ENCODE peak calls at places on chromosomes 7 and 10, in seven cellular contexts. S is OCI-M1; T is kidney tubule cell; I is stimulated activated naive B cell treated with anti-CD40 and anti-IgM and Interleukin-4, amounts not matched to agents 10 μg/mL and 1 μg/mL and 100 μg/mL, for 72 hours; G is GM03348; N is fibroblast of lung; F is foreskin fibroblast. M is an unnamed sample.

GRCh38 chr10:31011017-31011659 is 20.5 kb downstream of the ZNF438 start:
- DNase-seq in I (no peak), S (no peak), N (no peak), F (no peak), T (no peak), G (no peak), M (no peak)

GRCh38 chr7:151552352-151553028 is 32.8 kb upstream of the RHEB start:
- DNase-seq in S (no peak), T (peak), I (no peak), G (no peak), F (no peak), N (no peak), M (no peak)

GRCh38 chr10:60426425-60426824 is 36.8 kb upstream of the ANK3 start:
- DNase-seq in F (peak), N (peak), T (peak), I (no peak), G (peak), S (peak), M (peak)

GRCh38 chr10:1094112-1095057 is 38.2 kb downstream of the WDR37 start:
- DNase-seq in F (no peak), I (no peak), G (no peak), S (no peak), T (peak), N (no peak), M (no peak)

GRCh38 chr7:26022578-26022977 is 129.4 kb upstream of the NFE2L3 start:
- DNase-seq in I (no peak), T (no peak), G (no peak), S (no peak), F (no peak), N (no peak), M (no peak)

GRCh38 chr10:116673866-116674265 is 53.1 kb downstream of the PNLIPRP2 start:
- DNase-seq in T (no peak), I (no peak), S (no peak), G (no peak), F (no peak), N (no peak), M (no peak)

GRCh38 chr7:450741-451140 is 68.9 kb downstream of the PDGFA start:
- DNase-seq in G (no peak), S (no peak), N (no peak), T (no peak), I (no peak), F (no peak), M (no peak)

GRCh38 chr7:79977481-79977880 is 157.2 kb upstream of the GNAI1 start:
- DNase-seq in S (no peak), I (no peak), F (no peak), G (no peak), N (no peak), T (no peak), M (no peak)

GRCh38 chr10:104589431-104589830 is 51.7 kb upstream of the SORCS3 start:
- DNase-seq in I (no peak), N (no peak), G (peak), T (peak), F (peak), S (no peak), M (no peak)

GRCh38 chr7:14734839-14735321 is 167.7 kb downstream of the DGKB start:
- DNase-seq in F (no peak), N (no peak), T (no peak), S (peak), I (no peak), G (no peak), M (no peak)

GRCh38 chr7:29196191-29196590 is 1.6 kb downstream of the CHN2 start:
- DNase-seq in S (peak), N (no peak), I (no peak), T (no peak), G (no peak), F (no peak), M (no peak)

GRCh38 chr7:2460641-2461040 is 15.6 kb downstream of the GRIFIN start:
- DNase-seq in F (no peak), I (no peak), N (no peak), S (no peak), T (no peak), G (no peak), M (no peak)

GRCh38 chr7:157686285-157686894 is 349.6 kb downstream of the DNAJB6 start:
- DNase-seq in G (no peak), F (no peak), I (no peak), S (no peak), T (peak), N (no peak), M (no peak)

GRCh38 chr10:82191653-82192052 is 316.7 kb downstream of the NRG3 start:
- DNase-seq in G (no peak), F (no peak), N (no peak), T (no peak), S (no peak), I (no peak), M (no peak)

GRCh38 chr7:138885383-138886147 is 87.6 kb upstream of the ATP6V0A4 start:
- DNase-seq in I (no peak), T (no peak), F (no peak), S (no peak), G (no peak), N (no peak), M (no peak)

GRCh38 chr10:130382031-130382430 is 245.8 kb downstream of the GLRX3 start:
- DNase-seq in S (no peak), G (no peak), I (no peak), N (no peak), T (no peak), F (no peak), M (no peak)

GRCh38 chr10:84233940-84234339 is 7.4 kb downstream of the LRIT1 start:
- DNase-seq in F (no peak), T (no peak), S (no peak), N (no peak), G (no peak), I (no peak), M (no peak)

GRCh38 chr10:59700709-59701108 is 8.9 kb downstream of the SLC16A9 start:
- DNase-seq in T (no peak), N (no peak), G (no peak), I (no peak), F (no peak), S (no peak), M (no peak)

GRCh38 chr10:3935933-3936359 is 150.9 kb upstream of the KLF6 start:
- DNase-seq in I (no peak), N (peak), S (no peak), G (peak), T (no peak), F (no peak), M (no peak)

GRCh38 chr7:117023325-117023854 is 70.1 kb downstream of the ST7 start:
- DNase-seq in F (no peak), I (no peak), N (no peak), G (no peak), S (no peak), T (no peak), M (no peak)

GRCh38 chr10:82737556-82737955 is 862.6 kb downstream of the NRG3 start:
- DNase-seq in F (no peak), N (no peak), T (no peak), I (no peak), G (no peak), S (no peak), M (no peak)

GRCh38 chr7:127437241-127437640 is 44.7 kb upstream of the ZNF800 start:
- DNase-seq in T (peak), N (no peak), F (no peak), G (no peak), I (no peak), S (no peak), M (no peak)

GRCh38 chr10:12308976-12309375 is 40.4 kb upstream of the CAMK1D start:
- DNase-seq in F (no peak), S (no peak), N (no peak), T (no peak), G (no peak), I (no peak), M (no peak)

GRCh38 chr7:51316262-51316665 is 345 bp downstream of the COBL start:
- DNase-seq in N (no peak), G (peak), F (no peak), I (no peak), S (no peak), T (peak), M (no peak)

GRCh38 chr10:114245128-114245791 is 6.2 kb downstream of the VWA2 start:
- DNase-seq in S (no peak), I (no peak), N (no peak), T (peak), F (no peak), G (no peak), M (no peak)

GRCh38 chr10:62424026-62424425 is 49.9 kb downstream of the ZNF365 start:
- DNase-seq in T (no peak), I (no peak), G (no peak), N (peak), S (peak), F (no peak), M (no peak)

GRCh38 chr7:80902035-80902434 is 16.8 kb downstream of the SEMA3C start:
- DNase-seq in I (no peak), G (no peak), F (no peak), S (no peak), N (no peak), T (no peak), M (no peak)

GRCh38 chr7:17940302-17941170 is at the start of gene SNX13:
- DNase-seq in S (peak), T (peak), F (peak), I (peak), G (peak), N (peak), M (peak)

GRCh38 chr7:136857573-136857972 is 10.9 kb upstream of the CHRM2 start:
- DNase-seq in F (no peak), T (peak), N (peak), S (peak), G (peak), I (no peak), M (no peak)

GRCh38 chr7:14275346-14275745 is 285.9 kb upstream of the ETV1 start:
- DNase-seq in G (peak), N (peak), I (no peak), T (no peak), F (peak), S (no peak), M (peak)

GRCh38 chr7:6446977-6447588 is 671 bp downstream of the DAGLB start:
- DNase-seq in F (peak), I (peak), S (peak), T (peak), G (peak), N (peak), M (peak)

M was measured in GM04504.